ENCODE peak calls at places on chromosomes 13 and 19, in four cellular contexts. D, Z, T and H are unnamed samples.
A peak's percentile ranks its signal among the peaks of the same experiment; 100 is the strongest.

GRCh38 chr13:45873491-45874360 is 22.2 kb upstream of the SIAH3 start:
- DNase-seq in D (no peak), Z (peak; percentile 50), T (peak; percentile 42), H (no peak)

GRCh38 chr13:113357529-113357928 is 6.4 kb downstream of the GRTP1 start:
- DNase-seq in D (no peak), Z (no peak), T (peak; percentile 81), H (no peak)

GRCh38 chr13:101979825-101980224 is 422.0 kb downstream of the FGF14 start:
- DNase-seq in D (no peak), Z (no peak), T (no peak), H (no peak)

GRCh38 chr19:45322744-45323281 is at the start of gene CKM:
- DNase-seq in D (no peak), Z (no peak), T (no peak), H (no peak)

GRCh38 chr19:33110201-33110910 is 21.6 kb upstream of the WDR88 start:
- DNase-seq in D (no peak), Z (no peak), T (peak; percentile 81), H (no peak)

GRCh38 chr19:6156033-6156432 is 20.6 kb downstream of the ACSBG2 start:
- DNase-seq in D (no peak), Z (no peak), T (no peak), H (no peak)

GRCh38 chr13:48851707-48852106 is 124.0 kb upstream of the FNDC3A start:
- DNase-seq in D (no peak), Z (no peak), T (no peak), H (no peak)

GRCh38 chr19:5683177-5683886 is 2.5 kb downstream of the HSD11B1L start:
- DNase-seq in D (no peak), Z (no peak), T (no peak), H (no peak)

GRCh38 chr19:45768644-45769053 is 403 bp downstream of the SIX5 start:
- DNase-seq in D (no peak), Z (no peak), T (peak; percentile 39), H (no peak)

GRCh38 chr19:45294291-45295029 is 28.2 kb downstream of the CKM start:
- DNase-seq in D (no peak), Z (no peak), T (no peak), H (no peak)

GRCh38 chr13:21549633-21550032 is 54.3 kb downstream of the MICU2 start:
- DNase-seq in D (no peak), Z (no peak), T (peak; percentile 53), H (no peak)

GRCh38 chr19:48646192-48646911 is 365 bp upstream of the CA11 start:
- DNase-seq in D (peak; percentile 93), Z (peak; percentile 77), T (peak; percentile 75), H (peak; percentile 85)

GRCh38 chr13:44396963-44397580 is 23.4 kb downstream of the SERP2 start:
- DNase-seq in D (peak; percentile 61), Z (no peak), T (peak; percentile 45), H (no peak)

GRCh38 chr19:18173054-18173571 is 500 bp upstream of the IFI30 start:
- DNase-seq in D (no peak), Z (no peak), T (no peak), H (no peak)

GRCh38 chr19:55095260-55096060 is 19.8 kb downstream of the EPS8L1 start:
- DNase-seq in D (no peak), Z (no peak), T (no peak), H (no peak)

GRCh38 chr19:35090160-35090794 is 25.3 kb upstream of the FXYD3 start:
- DNase-seq in D (peak; percentile 29), Z (peak; percentile 48), T (peak; percentile 44), H (no peak)

GRCh38 chr13:20773194-20774080 is at the start of gene EEF1AKMT1:
- DNase-seq in D (peak; percentile 96), Z (peak; percentile 83), T (peak; percentile 88), H (peak; percentile 97)

GRCh38 chr19:37953576-37954303 is 46.7 kb downstream of the SIPA1L3 start:
- DNase-seq in D (no peak), Z (no peak), T (peak; percentile 59), H (no peak)

GRCh38 chr19:10390652-10391286 is 10.4 kb upstream of the TYK2 start:
- DNase-seq in D (peak; percentile 59), Z (peak; percentile 76), T (peak; percentile 61), H (no peak)

GRCh38 chr13:97125051-97125809 is 96.9 kb upstream of the MBNL2 start:
- DNase-seq in D (peak; percentile 54), Z (peak; percentile 75), T (peak; percentile 92), H (peak; percentile 61)

GRCh38 chr19:17333611-17334413 is 843 bp downstream of the ANO8 start:
- DNase-seq in D (no peak), Z (peak; percentile 71), T (peak; percentile 85), H (peak; percentile 62)

GRCh38 chr13:39875583-39875982 is 220.1 kb downstream of the COG6 start:
- DNase-seq in D (no peak), Z (no peak), T (no peak), H (no peak)

GRCh38 chr19:18999016-18999758 is 34.1 kb downstream of the SUGP2 start:
- DNase-seq in D (no peak), Z (no peak), T (peak; percentile 53), H (no peak)

GRCh38 chr19:16062789-16063188 is 13.5 kb upstream of the TPM4 start:
- DNase-seq in D (no peak), Z (no peak), T (no peak), H (no peak)

GRCh38 chr19:18594096-18594823 is 5.7 kb downstream of the REX1BD start:
- DNase-seq in D (peak; percentile 87), Z (no peak), T (peak; percentile 73), H (peak; percentile 80)

GRCh38 chr13:113451951-113452421 is 1.3 kb downstream of the ADPRHL1 start:
- DNase-seq in D (no peak), Z (no peak), T (no peak), H (no peak)

GRCh38 chr19:39325778-39326680 is 5.4 kb upstream of the LRFN1 start:
- DNase-seq in D (no peak), Z (peak; percentile 51), T (no peak), H (no peak)

GRCh38 chr13:44834404-44834803 is 154.9 kb downstream of the NUFIP1 start:
- DNase-seq in D (no peak), Z (no peak), T (no peak), H (no peak)

GRCh38 chr19:30883071-30883470 is 466.2 kb downstream of the TSHZ3 start:
- DNase-seq in D (no peak), Z (no peak), T (no peak), H (no peak)

GRCh38 chr19:782195-783043 is 14.8 kb upstream of the PTBP1 start:
- DNase-seq in D (no peak), Z (no peak), T (peak; percentile 75), H (no peak)

GRCh38 chr13:40126301-40127085 is 471.0 kb downstream of the COG6 start:
- DNase-seq in D (no peak), Z (no peak), T (no peak), H (peak; percentile 41)

GRCh38 chr13:43874512-43875092 is 4.9 kb downstream of the CCDC122 start:
- DNase-seq in D (no peak), Z (no peak), T (peak; percentile 16), H (peak; percentile 3)

GRCh38 chr13:39916330-39916729 is 260.9 kb downstream of the COG6 start:
- DNase-seq in D (no peak), Z (no peak), T (no peak), H (no peak)

GRCh38 chr19:33125929-33126388 is 6.0 kb upstream of the WDR88 start:
- DNase-seq in D (peak; percentile 40), Z (peak; percentile 28), T (peak; percentile 53), H (peak; percentile 22)

GRCh38 chr13:83153833-83154232 is 728.4 kb downstream of the SLITRK1 start:
- DNase-seq in D (no peak), Z (no peak), T (no peak), H (no peak)

GRCh38 chr13:112684041-112684440 is 5.8 kb upstream of the ATP11A start:
- DNase-seq in D (no peak), Z (no peak), T (no peak), H (no peak)

DNA sequence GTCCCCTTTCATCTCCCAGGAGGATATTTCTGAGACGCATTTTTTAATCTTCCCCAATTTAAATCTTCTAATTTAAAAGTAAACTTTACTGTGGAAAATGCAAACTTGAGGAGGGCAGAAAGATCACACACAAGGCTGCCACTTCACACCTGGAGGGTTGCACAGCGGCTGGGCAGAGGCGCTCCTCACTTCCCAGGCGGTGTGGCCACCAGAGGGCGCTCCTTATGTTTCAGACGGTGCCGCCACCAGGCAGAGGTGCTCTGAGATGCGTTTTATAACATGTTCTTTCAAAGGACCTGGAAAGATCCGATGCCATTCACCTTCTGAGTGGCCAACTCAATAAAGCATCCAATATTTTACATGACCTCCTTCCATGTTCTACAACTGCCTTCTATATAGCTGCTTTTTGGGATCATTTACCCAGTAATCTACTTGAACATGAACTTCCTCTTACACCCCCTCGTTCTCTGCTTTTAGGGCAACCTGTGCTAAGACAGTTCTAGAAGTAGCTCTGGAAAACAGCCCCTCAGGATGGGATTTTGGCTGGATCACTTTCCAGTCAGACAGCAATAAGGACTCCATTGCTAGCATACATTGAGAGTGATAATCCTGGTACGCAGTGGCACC is 14.8 kb upstream of the MTUS2 start:
- DNase-seq in D (no peak), Z (no peak), T (no peak), H (peak; percentile 12)
- TF ChIP-seq CTCF in D (no peak), Z (peak; percentile 35), T (no peak), H (peak; percentile 49)

GRCh38 chr13:35469781-35470380 is 6.6 kb downstream of the MAB21L1 start:
- DNase-seq in D (no peak), Z (no peak), T (no peak), H (no peak)
- H3K27me3 ChIP-seq in D (no peaks in the 10 kb centered on the region), Z (no peaks in the 10 kb centered on the region), T (no peaks in the 10 kb centered on the region), H (no peaks in the 10 kb centered on the region)

GRCh38 chr13:73268306-73268705 is 209.5 kb downstream of the KLF5 start:
- DNase-seq in D (no peak), Z (no peak), T (peak; percentile 27), H (no peak)
- TF ChIP-seq CTCF in D (no peak), Z (no peak), T (no peak), H (no peak)

GRCh38 chr19:41914191-41914834 is 13.9 kb downstream of the ERFL start:
- DNase-seq in D (no peak), Z (no peak), T (no peak), H (no peak)

GRCh38 chr19:41912899-41913475 is 15.3 kb downstream of the ERFL start:
- DNase-seq in D (no peak), Z (no peak), T (no peak), H (no peak)

GRCh38 chr19:41914906-41915247 is 13.4 kb downstream of the ERFL start:
- DNase-seq in D (no peak), Z (no peak), T (no peak), H (no peak)

GRCh38 chr19:41911889-41912731 is 16.1 kb downstream of the ERFL start:
- DNase-seq in D (no peak), Z (no peak), T (no peak), H (no peak)

GRCh38 chr19:41913476-41914190 is 14.6 kb downstream of the ERFL start:
- DNase-seq in D (no peak), Z (no peak), T (no peak), H (no peak)
- H3K27me3 ChIP-seq in D (peaks cover 16% of the 10 kb centered on the region), Z (no peaks in the 10 kb centered on the region), T (peaks cover 58% of the 10 kb centered on the region), H (peaks cover 2% of the 10 kb centered on the region)

GRCh38 chr13:18235172-18235571 is 946.5 kb downstream of the TUBA3C start:
- DNase-seq in D (no peak), Z (no peak), T (no peak), H (no peak)

GRCh38 chr13:18235756-18236527 is 945.7 kb downstream of the TUBA3C start:
- DNase-seq in D (no peak), Z (no peak), T (no peak), H (no peak)

GRCh38 chr13:18232298-18232993 is 949.2 kb downstream of the TUBA3C start:
- DNase-seq in D (no peak), Z (no peak), T (no peak), H (peak; percentile 5)

GRCh38 chr13:18233783-18234299 is 947.8 kb downstream of the TUBA3C start:
- DNase-seq in D (no peak), Z (no peak), T (no peak), H (no peak)

GRCh38 chr13:18232994-18233782 is 948.4 kb downstream of the TUBA3C start:
- DNase-seq in D (no peak), Z (no peak), T (no peak), H (no peak)
- TF ChIP-seq CTCF in D (no peak), Z (no peak), T (no peak), H (no peak)